ENCODE peak calls at places on chromosomes 7 and 10, in seven cellular contexts. T is right atrium auricular region; O is mucosa of descending colon; U is CD8-positive, alpha-beta T cell; L is H9; I is mesothelial cell of epicardium; D is HFF-Myc. S is an unnamed sample.

GRCh38 chr10:57992321-57993077 is 275.2 kb downstream of the IPMK start:
- DNase-seq in T (no peak), O (no peak), U (no peak), L (no peak), I (no peak), D (no peak), S (no peak)

GRCh38 chr7:12403287-12404181 is at the start of gene VWDE:
- DNase-seq in T (no peak), O (peak), U (no peak), L (peak), I (peak), D (no peak), S (no peak)

GRCh38 chr10:44373341-44373995 is 11.4 kb downstream of the CXCL12 start:
- DNase-seq in T (no peak), O (no peak), U (no peak), L (no peak), I (no peak), D (no peak), S (no peak)

GRCh38 chr10:124676416-124677062 is 67.6 kb downstream of the FAM53B start:
- DNase-seq in T (no peak), O (peak), U (no peak), L (no peak), I (no peak), D (no peak), S (no peak)

GRCh38 chr7:128891110-128891941 is 19.2 kb downstream of the KCP start:
- DNase-seq in T (no peak), O (no peak), U (no peak), L (peak), I (no peak), D (no peak), S (no peak)

GRCh38 chr7:147308539-147308938 is 1191.9 kb downstream of the CNTNAP2 start:
- DNase-seq in T (no peak), O (no peak), U (no peak), L (no peak), I (no peak), D (no peak), S (no peak)

GRCh38 chr7:67854784-67855183 is 858.2 kb downstream of the TYW1 start:
- DNase-seq in T (no peak), O (no peak), U (no peak), L (no peak), I (no peak), D (no peak), S (no peak)

GRCh38 chr7:42014625-42015412 is 222.2 kb downstream of the GLI3 start:
- DNase-seq in T (no peak), O (no peak), U (no peak), L (peak), I (no peak), D (no peak), S (no peak)

GRCh38 chr7:103680161-103681144 is 234.4 kb upstream of the SLC26A5 start:
- DNase-seq in T (no peak), O (no peak), U (no peak), L (peak), I (no peak), D (no peak), S (no peak)

GRCh38 chr10:120841522-120842189 is 9.5 kb upstream of the WDR11 start:
- DNase-seq in T (no peak), O (no peak), U (no peak), L (no peak), I (no peak), D (no peak), S (no peak)

GRCh38 chr7:98056580-98056979 is 50.1 kb upstream of the LMTK2 start:
- DNase-seq in T (no peak), O (no peak), U (no peak), L (no peak), I (no peak), D (no peak), S (no peak)

GRCh38 chr10:86757110-86757790 is 831 bp downstream of the BMPR1A start:
- DNase-seq in T (no peak), O (peak), U (peak), L (no peak), I (peak), D (peak), S (no peak)

GRCh38 chr7:35454575-35455385 is 200.9 kb upstream of the TBX20 start:
- DNase-seq in T (no peak), O (no peak), U (no peak), L (peak), I (no peak), D (no peak), S (no peak)

GRCh38 chr10:108521827-108522503 is 1357.5 kb upstream of the SORCS1 start:
- DNase-seq in T (no peak), O (no peak), U (no peak), L (no peak), I (no peak), D (no peak), S (no peak)

GRCh38 chr7:33220231-33220630 is 90.9 kb downstream of the BBS9 start:
- DNase-seq in T (no peak), O (no peak), U (no peak), L (no peak), I (no peak), D (no peak), S (no peak)

GRCh38 chr7:105139381-105139780 is 125.4 kb downstream of the KMT2E start:
- DNase-seq in T (no peak), O (no peak), U (no peak), L (no peak), I (no peak), D (no peak), S (no peak)

GRCh38 chr7:105133358-105133757 is 119.4 kb downstream of the KMT2E start:
- DNase-seq in T (no peak), O (no peak), U (no peak), L (no peak), I (no peak), D (no peak), S (no peak)

GRCh38 chr7:105133986-105134655 is 120.1 kb downstream of the KMT2E start:
- DNase-seq in T (no peak), O (no peak), U (no peak), L (no peak), I (no peak), D (no peak), S (no peak)

GRCh38 chr7:105137898-105138297 is 123.9 kb downstream of the KMT2E start:
- DNase-seq in T (no peak), O (no peak), U (no peak), L (no peak), I (no peak), D (no peak), S (no peak)

DNA sequence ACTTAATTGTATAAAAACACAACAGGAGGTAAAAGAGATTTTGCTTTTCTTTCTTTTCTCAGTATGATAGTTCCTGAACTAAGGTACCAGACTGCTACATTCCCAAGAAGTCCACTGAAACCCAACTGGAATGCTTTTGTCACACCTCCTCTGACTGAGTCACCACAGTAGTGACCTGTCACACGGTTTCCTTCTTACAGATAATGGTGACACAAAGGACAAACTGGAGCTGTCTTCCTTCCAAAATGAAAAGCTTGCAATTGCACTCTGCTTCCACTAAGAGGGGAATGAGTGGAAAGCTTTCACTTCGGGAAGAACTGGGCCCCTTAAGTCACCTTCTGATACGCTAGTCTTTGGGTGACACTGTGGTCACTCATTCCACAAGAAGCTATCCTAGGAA is 122.2 kb downstream of the KMT2E start:
- DNase-seq in T (no peak), O (no peak), U (no peak), L (no peak), I (no peak), D (no peak), S (no peak)
- TF ChIP-seq CTCF in T (no peak), O (no peak), U (no peak), L (peak), I (no peak), D (no peak), S (no peak)

DNA sequence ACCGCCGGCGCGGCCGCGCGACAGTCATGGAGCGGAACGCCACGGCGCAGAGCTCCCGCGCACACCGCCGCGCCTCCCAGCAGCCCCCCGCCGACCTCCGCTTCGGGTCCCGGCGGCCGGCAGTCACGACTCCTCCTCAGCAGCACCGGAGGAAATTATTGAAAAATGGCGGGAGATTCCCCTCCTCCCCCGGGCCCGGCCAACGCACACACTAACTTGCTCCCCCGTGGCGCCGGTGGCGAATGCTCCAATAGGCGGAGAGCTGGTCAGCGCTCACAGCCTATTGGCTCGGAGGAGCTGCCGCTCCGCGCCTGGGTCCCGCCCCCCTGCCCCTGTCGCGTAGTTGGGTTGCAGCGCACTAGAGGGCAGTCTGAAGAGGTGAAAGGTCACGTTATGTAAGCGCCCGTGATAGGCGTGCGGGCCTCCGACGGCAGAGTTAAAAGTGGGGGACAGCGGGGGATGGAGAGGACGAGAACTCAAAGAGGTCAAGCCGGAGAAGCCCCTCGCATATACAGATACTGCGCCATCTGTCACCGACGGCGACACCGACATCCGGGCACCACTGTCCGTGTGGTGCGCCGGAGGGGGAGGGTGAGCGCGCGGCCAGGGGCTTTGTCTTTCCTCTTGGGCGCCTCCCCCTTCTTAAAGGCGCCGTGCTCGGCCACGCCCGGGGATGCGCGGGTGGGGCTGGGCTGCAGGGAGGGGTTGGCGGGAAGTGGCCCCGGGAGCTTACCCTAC is at the start of gene BAZ1B:
- DNase-seq in T (peak), O (peak), U (peak), L (peak), I (peak), D (peak), S (peak)
- TF ChIP-seq CTCF in T (no peak), O (peak), U (no peak), L (peak), I (no peak), D (peak), S (no peak)

DNA sequence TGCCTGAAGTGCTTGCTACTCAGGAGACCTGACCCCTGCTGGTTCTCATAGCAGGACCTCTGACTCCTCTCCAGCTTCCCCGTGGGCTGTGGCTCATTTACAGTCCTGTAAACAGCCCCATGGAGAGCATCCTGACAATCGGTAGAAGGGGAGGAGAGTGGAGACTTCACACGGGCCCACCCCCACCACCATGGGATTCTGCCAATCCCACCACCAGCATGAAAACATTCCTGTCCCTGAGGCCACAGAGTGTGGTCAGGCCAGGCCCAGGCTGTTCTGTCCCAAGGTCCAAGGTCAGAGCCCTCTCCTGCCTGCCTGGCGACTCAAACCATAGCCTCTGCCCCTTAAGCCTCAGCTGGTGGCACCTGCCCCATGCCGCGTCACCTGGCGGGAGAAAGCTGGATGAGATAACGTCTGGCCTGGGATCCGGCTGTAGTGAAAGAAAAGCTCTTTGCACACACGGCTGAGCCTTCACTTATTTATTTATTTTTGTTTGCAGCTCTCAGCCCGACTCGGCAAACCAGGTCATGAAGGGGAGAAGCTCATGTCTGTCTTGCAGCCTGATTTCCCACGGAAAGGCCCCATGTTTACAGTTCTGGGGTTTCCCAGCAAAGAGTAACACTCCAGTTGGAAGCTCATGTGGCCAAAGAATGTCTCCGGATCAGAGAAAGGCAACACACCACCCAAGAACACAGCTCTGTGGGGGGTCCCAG is 293.6 kb upstream of the ZMIZ1 start:
- DNase-seq in T (no peak), O (no peak), U (no peak), L (no peak), I (no peak), D (no peak), S (no peak)
- TF ChIP-seq CTCF in T (no peak), O (no peak), U (no peak), L (no peak), I (no peak), D (no peak), S (no peak)

GRCh38 chr7:75996476-75996875 is 2.1 kb upstream of the TMEM120A start:
- DNase-seq in T (no peak), O (no peak), U (no peak), L (no peak), I (no peak), D (no peak), S (no peak)

GRCh38 chr7:75995996-75996395 is 1.6 kb upstream of the TMEM120A start:
- DNase-seq in T (no peak), O (no peak), U (no peak), L (peak), I (no peak), D (no peak), S (no peak)

GRCh38 chr7:75995052-75995471 is 667 bp upstream of the TMEM120A start:
- DNase-seq in T (no peak), O (no peak), U (no peak), L (no peak), I (no peak), D (no peak), S (no peak)

GRCh38 chr7:75993689-75994387 is 557 bp downstream of the TMEM120A start:
- DNase-seq in T (peak), O (peak), U (no peak), L (peak), I (no peak), D (no peak), S (peak)

DNA sequence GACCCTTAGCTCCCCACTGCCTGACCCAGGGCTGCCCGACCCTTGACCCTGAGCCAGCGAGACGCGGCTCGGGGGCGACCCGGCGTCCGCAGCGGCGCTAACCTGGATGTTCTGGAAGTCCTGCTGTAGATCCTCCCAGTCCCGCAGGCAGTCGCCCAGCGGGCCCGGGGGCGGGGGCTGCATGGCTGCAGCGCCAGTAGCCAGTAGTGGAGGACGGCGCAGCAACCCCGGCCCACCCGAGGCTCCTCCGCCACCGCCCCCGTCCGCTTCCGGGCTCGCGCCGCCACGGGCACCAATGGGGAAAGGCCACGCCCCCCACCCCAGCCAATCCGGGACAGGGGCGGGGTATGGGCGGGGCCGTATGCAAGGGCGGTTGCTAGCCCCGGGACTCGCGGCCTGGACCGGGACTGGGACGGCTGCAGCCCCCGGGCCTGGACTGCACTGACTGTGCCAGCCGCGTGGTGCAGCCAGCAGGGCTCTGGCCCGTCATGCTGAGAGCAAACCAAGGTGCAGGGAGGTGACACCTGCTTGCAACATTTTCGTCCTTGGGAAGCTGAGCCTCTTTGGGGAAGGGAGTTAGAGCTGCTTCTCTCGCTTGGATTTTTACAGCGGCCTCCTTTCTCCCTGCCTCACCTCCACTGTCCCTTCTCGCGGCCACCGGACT is at the start of gene TMEM120A:
- DNase-seq in T (peak), O (peak), U (peak), L (peak), I (peak), D (peak), S (peak)
- TF ChIP-seq CTCF in T (no peak), O (no peak), U (no peak), L (peak), I (no peak), D (no peak), S (no peak)

GRCh38 chr7:992742-993607 is 10.0 kb downstream of the CYP2W1 start:
- DNase-seq in T (peak), O (peak), U (peak), L (peak), I (peak), D (peak), S (peak)
- TF ChIP-seq CTCF in T (peak), O (peak), U (peak), L (peak), I (peak), D (peak), S (peak)

GRCh38 chr10:131419797-131420196 is 108.3 kb upstream of the TCERG1L start:
- DNase-seq in T (no peak), O (no peak), U (no peak), L (no peak), I (no peak), D (no peak), S (no peak)

GRCh38 chr10:131421381-131421780 is 109.9 kb upstream of the TCERG1L start:
- DNase-seq in T (no peak), O (no peak), U (no peak), L (no peak), I (no peak), D (no peak), S (no peak)

GRCh38 chr10:131422731-131423130 is 111.2 kb upstream of the TCERG1L start:
- DNase-seq in T (no peak), O (no peak), U (no peak), L (no peak), I (no peak), D (no peak), S (no peak)

GRCh38 chr10:131420867-131421266 is 109.3 kb upstream of the TCERG1L start:
- DNase-seq in T (no peak), O (no peak), U (no peak), L (no peak), I (no peak), D (no peak), S (no peak)

DNA sequence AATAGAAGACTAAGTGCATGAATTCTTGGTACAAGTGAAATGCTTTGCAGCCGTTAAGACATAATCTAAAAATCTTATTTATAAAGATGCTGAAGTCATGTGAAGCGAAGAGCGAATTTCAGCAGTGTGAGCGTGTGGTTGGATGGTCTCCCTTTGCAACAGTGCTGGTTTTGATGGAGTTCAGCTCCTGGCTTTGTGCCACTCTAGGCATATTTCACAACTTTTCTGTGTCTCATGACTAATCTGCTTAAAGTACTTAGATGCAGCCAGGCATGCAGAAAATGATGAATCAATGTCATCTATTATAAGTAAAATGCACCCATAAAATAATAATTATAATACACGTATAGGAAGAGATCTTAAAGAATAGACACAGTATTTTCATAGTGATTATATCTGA is 107.2 kb upstream of the TCERG1L start:
- DNase-seq in T (no peak), O (no peak), U (no peak), L (no peak), I (no peak), D (no peak), S (no peak)
- TF ChIP-seq CTCF in T (no peak), O (no peak), U (no peak), L (no peak), I (no peak), D (no peak), S (no peak)

DNA sequence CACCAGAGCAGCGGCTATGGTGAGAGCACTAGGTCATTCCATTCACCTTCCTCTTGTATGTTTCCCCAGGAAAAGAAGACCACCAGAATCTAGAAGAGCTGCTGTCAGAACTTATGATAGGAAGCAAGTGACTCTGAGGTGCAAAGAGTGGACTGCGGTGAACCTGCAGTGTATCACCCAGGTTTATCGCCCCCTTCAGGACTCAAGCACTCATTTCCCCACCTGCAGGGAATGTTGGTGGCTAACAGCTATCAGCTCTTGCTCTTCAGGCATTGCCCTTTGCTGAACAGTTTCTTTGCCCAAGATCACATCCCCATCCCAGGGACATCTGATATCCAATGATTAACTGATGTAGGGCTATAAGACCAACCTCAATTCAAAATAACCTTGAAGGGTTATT is 66.3 kb upstream of the IL6 start:
- DNase-seq in T (peak), O (no peak), U (no peak), L (peak), I (no peak), D (no peak), S (no peak)
- TF ChIP-seq CTCF in T (no peak), O (no peak), U (no peak), L (peak), I (no peak), D (peak), S (peak)